ENCODE peak calls at places on chromosomes 2 and 18, in eight cellular contexts. L is B cell, Q is endothelial cell, F is BE2C, Y is PC-9, U is Peyer's patch, A is pancreas, H is GM12865. Z is an unnamed sample.

GRCh38 chr2:42117923-42118758 is 51.0 kb upstream of the EML4 start:
- DNase-seq in L (peak), Q (no peak), F (no peak), Y (peak), U (no peak), A (no peak), H (peak), Z (no peak)

GRCh38 chr2:219611866-219612604 is 14.4 kb downstream of the STK11IP start:
- DNase-seq in L (no peak), Q (no peak), F (no peak), Y (no peak), U (no peak), A (no peak), H (no peak), Z (no peak)

GRCh38 chr2:8462280-8462679 is 219.6 kb upstream of the ID2 start:
- DNase-seq in L (no peak), Q (no peak), F (no peak), Y (no peak), U (peak), A (no peak), H (no peak), Z (no peak)

GRCh38 chr2:18149660-18150246 is 271.3 kb downstream of the KCNS3 start:
- DNase-seq in L (peak), Q (no peak), F (no peak), Y (no peak), U (no peak), A (no peak), H (peak), Z (peak)

GRCh38 chr2:156728328-156728727 is 292.1 kb downstream of the GPD2 start:
- DNase-seq in L (no peak), Q (no peak), F (no peak), Y (no peak), U (no peak), A (no peak), H (no peak), Z (no peak)

GRCh38 chr2:88159955-88160415 is 10.2 kb upstream of the THNSL2 start:
- DNase-seq in L (peak), Q (peak), F (peak), Y (peak), U (peak), A (peak), H (peak), Z (peak)

GRCh38 chr2:191942114-191943103 is 95.5 kb upstream of the CAVIN2 start:
- DNase-seq in L (no peak), Q (no peak), F (peak), Y (no peak), U (no peak), A (no peak), H (no peak), Z (no peak)

GRCh38 chr18:63454497-63454896 is 22.3 kb upstream of the SERPINB5 start:
- DNase-seq in L (no peak), Q (no peak), F (no peak), Y (peak), U (peak), A (no peak), H (no peak), Z (no peak)

GRCh38 chr2:126658910-126659613 is 3.1 kb downstream of the GYPC start:
- DNase-seq in L (peak), Q (no peak), F (no peak), Y (no peak), U (peak), A (peak), H (peak), Z (peak)

GRCh38 chr2:178627401-178627800 is 147.1 kb downstream of the PLEKHA3 start:
- DNase-seq in L (no peak), Q (no peak), F (no peak), Y (no peak), U (no peak), A (no peak), H (no peak), Z (no peak)

GRCh38 chr2:95115418-95115817 is 6.2 kb downstream of the MRPS5 start:
- DNase-seq in L (peak), Q (peak), F (peak), Y (peak), U (peak), A (peak), H (peak), Z (peak)

GRCh38 chr2:99890616-99891259 is 251.7 kb downstream of the AFF3 start:
- DNase-seq in L (no peak), Q (no peak), F (no peak), Y (no peak), U (no peak), A (no peak), H (no peak), Z (no peak)

GRCh38 chr2:113858764-113859163 is 31.1 kb upstream of the ACTR3 start:
- DNase-seq in L (no peak), Q (no peak), F (no peak), Y (peak), U (peak), A (no peak), H (no peak), Z (no peak)

GRCh38 chr2:62857139-62857931 is 151.8 kb downstream of the EHBP1 start:
- DNase-seq in L (no peak), Q (no peak), F (no peak), Y (no peak), U (no peak), A (no peak), H (no peak), Z (no peak)

GRCh38 chr2:9752441-9753275 is 90.6 kb upstream of the TAF1B start:
- DNase-seq in L (peak), Q (no peak), F (no peak), Y (peak), U (peak), A (no peak), H (peak), Z (peak)

GRCh38 chr2:26088038-26088643 is 54.3 kb downstream of the RAB10 start:
- DNase-seq in L (peak), Q (peak), F (peak), Y (no peak), U (peak), A (no peak), H (peak), Z (peak)

GRCh38 chr2:241112592-241112991 is 10.5 kb upstream of the MTERF4 start:
- DNase-seq in L (no peak), Q (no peak), F (no peak), Y (no peak), U (peak), A (no peak), H (peak), Z (peak)

GRCh38 chr2:53646788-53647187 is 120.8 kb upstream of the CHAC2 start:
- DNase-seq in L (no peak), Q (no peak), F (no peak), Y (no peak), U (no peak), A (no peak), H (no peak), Z (no peak)

GRCh38 chr2:241410739-241411176 is 54.7 kb downstream of the FARP2 start:
- DNase-seq in L (no peak), Q (no peak), F (no peak), Y (no peak), U (no peak), A (no peak), H (no peak), Z (no peak)

GRCh38 chr2:233119123-233119522 is 59.0 kb downstream of the INPP5D start:
- DNase-seq in L (no peak), Q (no peak), F (no peak), Y (no peak), U (no peak), A (no peak), H (no peak), Z (no peak)

GRCh38 chr2:189161894-189162293 is 17.7 kb downstream of the COL5A2 start:
- DNase-seq in L (no peak), Q (no peak), F (no peak), Y (no peak), U (no peak), A (no peak), H (no peak), Z (no peak)

GRCh38 chr2:23414876-23415275 is 29.9 kb downstream of the KLHL29 start:
- DNase-seq in L (no peak), Q (no peak), F (peak), Y (no peak), U (peak), A (no peak), H (no peak), Z (no peak)

GRCh38 chr2:7625392-7626138 is 708.4 kb downstream of the RNF144A start:
- DNase-seq in L (peak), Q (no peak), F (no peak), Y (no peak), U (no peak), A (no peak), H (peak), Z (peak)

GRCh38 chr2:111226797-111227700 is 106.3 kb downstream of the BCL2L11 start:
- DNase-seq in L (no peak), Q (no peak), F (no peak), Y (no peak), U (no peak), A (no peak), H (peak), Z (no peak)

GRCh38 chr18:76363451-76364120 is 131.5 kb downstream of the ZNF516 start:
- DNase-seq in L (no peak), Q (no peak), F (no peak), Y (no peak), U (no peak), A (no peak), H (no peak), Z (no peak)

GRCh38 chr2:71923887-71924533 is 223.7 kb downstream of the CYP26B1 start:
- DNase-seq in L (peak), Q (peak), F (peak), Y (peak), U (peak), A (no peak), H (peak), Z (peak)

GRCh38 chr18:71849407-71849806 is 694.7 kb downstream of the CBLN2 start:
- DNase-seq in L (no peak), Q (no peak), F (peak), Y (no peak), U (no peak), A (no peak), H (no peak), Z (no peak)
- TF ChIP-seq CTCF in L (no peak), Q (no peak), F (no peak), Y (no peak), U (no peak), A (no peak), H (no peak), Z (no peak)

DNA sequence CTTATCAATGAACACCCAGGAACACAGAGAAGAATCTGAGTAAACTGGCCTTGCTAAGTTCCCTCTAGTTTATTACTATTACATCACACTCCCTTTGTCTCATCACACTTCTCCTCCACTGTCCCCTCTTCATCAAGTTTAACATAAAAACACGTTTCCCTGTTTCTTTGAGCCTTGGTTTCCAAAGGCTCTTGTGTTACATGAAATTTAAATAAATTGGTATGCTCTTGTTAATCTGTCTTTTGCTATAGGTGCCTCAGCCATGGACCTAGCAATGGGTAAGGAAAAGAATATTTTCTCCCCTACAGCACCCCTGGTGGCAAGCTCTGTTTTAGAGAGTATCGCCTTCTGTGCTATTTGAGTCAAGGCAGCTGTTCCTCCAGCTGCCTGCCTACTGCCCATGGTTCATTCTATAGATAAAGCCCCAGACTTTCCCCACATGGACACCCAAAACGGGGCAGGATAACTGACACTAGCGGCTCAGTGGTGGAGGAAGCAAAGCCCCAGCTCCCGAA is 31.8 kb downstream of the TGIF1 start:
- DNase-seq in L (no peak), Q (peak), F (peak), Y (no peak), U (peak), A (no peak), H (peak), Z (peak)
- TF ChIP-seq CTCF in L (peak), Q (peak), F (peak), Y (peak), U (no peak), A (no peak), H (peak), Z (no peak)

GRCh38 chr2:65691816-65692215 is 259.4 kb upstream of the SPRED2 start:
- DNase-seq in L (no peak), Q (no peak), F (no peak), Y (no peak), U (no peak), A (no peak), H (no peak), Z (no peak)

GRCh38 chr2:65687614-65688013 is 255.2 kb upstream of the SPRED2 start:
- DNase-seq in L (no peak), Q (no peak), F (no peak), Y (no peak), U (no peak), A (no peak), H (no peak), Z (no peak)

GRCh38 chr2:65681503-65681902 is 249.1 kb upstream of the SPRED2 start:
- DNase-seq in L (no peak), Q (no peak), F (no peak), Y (no peak), U (no peak), A (no peak), H (no peak), Z (no peak)

GRCh38 chr2:65688166-65688886 is 255.9 kb upstream of the SPRED2 start:
- DNase-seq in L (no peak), Q (no peak), F (no peak), Y (no peak), U (no peak), A (no peak), H (no peak), Z (no peak)

DNA sequence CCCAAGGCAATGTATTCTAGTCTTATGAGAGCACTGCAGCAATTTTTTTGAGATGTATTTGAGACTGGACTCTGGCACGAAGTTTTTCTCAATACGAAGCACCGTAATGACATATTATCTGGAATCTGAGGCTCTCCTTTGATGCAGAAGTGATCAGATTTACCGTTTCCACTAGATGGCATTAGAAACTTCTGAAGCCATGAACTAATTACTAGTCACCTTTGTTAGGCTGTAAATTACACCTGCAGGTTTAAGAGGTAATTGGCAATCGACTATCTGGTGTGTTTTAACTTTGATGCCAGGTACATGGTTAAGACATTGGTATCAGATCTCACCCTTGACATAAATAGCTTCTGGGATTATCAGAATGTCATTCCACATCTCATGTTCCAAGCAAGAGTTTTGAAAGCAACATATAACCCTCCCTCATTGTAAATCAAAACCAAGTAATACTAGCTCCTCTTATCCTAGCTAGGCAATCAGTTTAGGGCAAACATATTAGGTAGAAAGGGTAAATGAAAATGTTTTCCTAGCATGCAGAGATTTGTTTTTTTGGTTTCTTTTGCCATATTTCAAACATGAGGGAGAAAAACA is 254.6 kb upstream of the SPRED2 start:
- DNase-seq in L (no peak), Q (no peak), F (no peak), Y (no peak), U (no peak), A (no peak), H (no peak), Z (no peak)
- TF ChIP-seq CTCF in L (no peak), Q (peak), F (no peak), Y (no peak), U (no peak), A (no peak), H (no peak), Z (no peak)

DNA sequence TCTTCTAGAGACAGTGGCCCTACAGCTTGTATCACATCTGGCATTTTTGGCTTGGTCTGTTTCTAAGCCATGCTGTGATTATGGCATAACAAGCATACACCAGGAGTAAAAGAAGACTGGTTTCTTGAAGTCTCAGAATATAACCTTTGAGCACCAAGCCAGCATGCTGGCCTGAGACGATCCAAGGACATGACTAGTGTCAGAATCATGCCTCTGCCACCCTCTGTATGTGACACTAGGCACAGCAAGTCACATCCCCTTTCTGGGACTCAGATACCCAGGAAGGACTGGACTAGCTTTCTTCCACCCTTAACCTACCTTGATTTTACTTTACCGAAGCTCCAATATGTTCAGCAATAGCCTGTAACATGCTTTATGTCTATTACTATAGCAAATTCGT is 345.5 kb downstream of the SETBP1 start:
- DNase-seq in L (no peak), Q (no peak), F (no peak), Y (no peak), U (no peak), A (no peak), H (peak), Z (no peak)
- TF ChIP-seq CTCF in L (no peak), Q (no peak), F (peak), Y (no peak), U (no peak), A (no peak), H (peak), Z (no peak)

GRCh38 chr18:25234740-25235345 is 117.1 kb downstream of the ZNF521 start:
- DNase-seq in L (no peak), Q (no peak), F (no peak), Y (no peak), U (no peak), A (no peak), H (no peak), Z (no peak)

GRCh38 chr18:25233582-25234362 is 118.2 kb downstream of the ZNF521 start:
- DNase-seq in L (no peak), Q (no peak), F (no peak), Y (no peak), U (no peak), A (no peak), H (no peak), Z (no peak)

GRCh38 chr18:25234363-25234639 is 117.7 kb downstream of the ZNF521 start:
- DNase-seq in L (no peak), Q (no peak), F (no peak), Y (no peak), U (no peak), A (no peak), H (no peak), Z (no peak)

GRCh38 chr18:25236736-25237135 is 115.2 kb downstream of the ZNF521 start:
- DNase-seq in L (no peak), Q (no peak), F (no peak), Y (no peak), U (no peak), A (no peak), H (no peak), Z (no peak)

GRCh38 chr18:25235648-25236047 is 116.3 kb downstream of the ZNF521 start:
- DNase-seq in L (no peak), Q (no peak), F (no peak), Y (no peak), U (no peak), A (no peak), H (no peak), Z (no peak)
- TF ChIP-seq CTCF in L (no peak), Q (no peak), F (no peak), Y (no peak), U (no peak), A (no peak), H (no peak), Z (no peak)

DNA sequence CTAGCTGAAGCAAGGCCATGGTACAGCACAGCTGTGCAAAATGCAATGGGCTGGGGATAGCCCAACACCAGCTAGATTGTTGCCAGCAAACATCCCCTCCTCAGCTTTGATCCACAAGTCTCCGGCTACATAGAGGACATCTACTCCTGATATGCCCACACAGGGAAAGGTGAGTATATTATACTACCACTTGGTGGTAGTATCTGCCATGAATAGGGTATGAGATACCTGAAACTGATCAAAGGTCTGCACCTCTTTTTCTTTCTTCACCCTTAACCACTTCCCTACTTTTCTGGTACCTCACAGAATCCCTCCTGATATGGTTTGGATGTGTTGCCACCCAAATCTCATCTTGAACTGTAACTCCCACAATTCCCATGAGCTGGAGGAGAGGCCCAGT is 279.8 kb downstream of the TXNL1 start:
- DNase-seq in L (no peak), Q (no peak), F (no peak), Y (no peak), U (no peak), A (no peak), H (no peak), Z (no peak)
- TF ChIP-seq CTCF in L (no peak), Q (no peak), F (peak), Y (peak), U (no peak), A (no peak), H (no peak), Z (no peak)

Z was measured in GM13976.